ENCODE peak calls at places on chromosomes 13 and 19, in four cellular contexts. X is PC-9, D is aorta, I is pancreas. V is an unnamed sample.

GRCh38 chr13:23506071-23506820 is 64.0 kb upstream of the TNFRSF19 start:
- DNase-seq in X (no peak), D (no peak), I (no peak), V (no peak)

GRCh38 chr19:38433268-38433733 is at the start of gene RYR1:
- DNase-seq in X (no peak), D (peak; percentile 81), I (no peak), V (no peak)

GRCh38 chr13:98390086-98390697 is 186.7 kb downstream of the STK24 start:
- DNase-seq in X (no peak), D (no peak), I (no peak), V (no peak)

GRCh38 chr13:41139296-41139966 is 6.8 kb upstream of the KBTBD6 start:
- DNase-seq in X (no peak), D (no peak), I (no peak), V (no peak)

GRCh38 chr19:17109962-17110598 is 34.5 kb downstream of the MYO9B start:
- DNase-seq in X (no peak), D (peak; percentile 93), I (no peak), V (no peak)

GRCh38 chr13:77733674-77734073 is 36.2 kb downstream of the SLAIN1 start:
- DNase-seq in X (no peak), D (no peak), I (no peak), V (no peak)

GRCh38 chr19:18131841-18132596 is 20.9 kb upstream of the PIK3R2 start:
- DNase-seq in X (no peak), D (no peak), I (no peak), V (peak; percentile 40)

GRCh38 chr19:13926715-13927114 is 11.5 kb downstream of the PODNL1 start:
- DNase-seq in X (no peak), D (no peak), I (no peak), V (no peak)

GRCh38 chr19:4506449-4507149 is 11.7 kb downstream of the PLIN4 start:
- DNase-seq in X (no peak), D (no peak), I (no peak), V (no peak)

GRCh38 chr19:16572332-16573211 is at the start of gene SLC35E1:
- DNase-seq in X (peak; percentile 98), D (peak; percentile 97), I (peak; percentile 96), V (peak; percentile 96)

GRCh38 chr19:53881482-53882390 is at the start of gene PRKCG:
- DNase-seq in X (peak; percentile 72), D (peak; percentile 61), I (peak; percentile 83), V (peak; percentile 90)

GRCh38 chr13:104450006-104450405 is 1383.8 kb upstream of the SLC10A2 start:
- DNase-seq in X (no peak), D (no peak), I (no peak), V (no peak)

GRCh38 chr19:18234194-18234593 is 8.0 kb upstream of the PDE4C start:
- DNase-seq in X (no peak), D (no peak), I (no peak), V (no peak)

GRCh38 chr19:18895828-18896341 is at the start of gene CERS1:
- DNase-seq in X (no peak), D (no peak), I (no peak), V (peak; percentile 55)

GRCh38 chr19:48613024-48613851 is 1.6 kb downstream of the FAM83E start:
- DNase-seq in X (no peak), D (no peak), I (peak; percentile 66), V (no peak)

GRCh38 chr13:44874886-44875630 is 114.2 kb downstream of the NUFIP1 start:
- DNase-seq in X (no peak), D (no peak), I (no peak), V (no peak)

GRCh38 chr13:47250141-47250540 is 353.3 kb upstream of the HTR2A start:
- DNase-seq in X (no peak), D (peak; percentile 61), I (no peak), V (no peak)

GRCh38 chr19:18420931-18421330 is 1.7 kb downstream of the SSBP4 start:
- DNase-seq in X (no peak), D (peak; percentile 50), I (no peak), V (no peak)

GRCh38 chr13:30341815-30342570 is 34.6 kb upstream of the KATNAL1 start:
- DNase-seq in X (peak; percentile 86), D (peak; percentile 92), I (peak; percentile 77), V (no peak)

GRCh38 chr13:107025991-107026390 is 458.1 kb upstream of the ARGLU1 start:
- DNase-seq in X (peak; percentile 62), D (peak; percentile 90), I (no peak), V (no peak)

GRCh38 chr19:52889076-52889475 is 8.4 kb downstream of the ZNF320 start:
- DNase-seq in X (no peak), D (no peak), I (no peak), V (no peak)

GRCh38 chr13:23695711-23696512 is 125.7 kb downstream of the TNFRSF19 start:
- DNase-seq in X (no peak), D (peak; percentile 63), I (no peak), V (no peak)

GRCh38 chr19:1654178-1654792 is 1.9 kb upstream of the TCF3 start:
- DNase-seq in X (no peak), D (no peak), I (peak; percentile 56), V (peak; percentile 33)

GRCh38 chr13:110134801-110135200 is 172.2 kb downstream of the COL4A1 start:
- DNase-seq in X (no peak), D (no peak), I (no peak), V (no peak)

GRCh38 chr13:107210216-107211010 is 642.5 kb upstream of the ARGLU1 start:
- DNase-seq in X (no peak), D (no peak), I (no peak), V (no peak)

GRCh38 chr19:57559008-57559403 is 657 bp downstream of the ZNF550 start:
- DNase-seq in X (peak; percentile 59), D (no peak), I (peak; percentile 50), V (peak; percentile 12)

GRCh38 chr19:16045893-16046292 is 30.4 kb upstream of the TPM4 start:
- DNase-seq in X (no peak), D (no peak), I (no peak), V (no peak)

GRCh38 chr19:34276614-34277013 is 22.3 kb downstream of the GARRE1 start:
- DNase-seq in X (no peak), D (no peak), I (no peak), V (no peak)

GRCh38 chr13:78183737-78184136 is 265.1 kb upstream of the EDNRB start:
- DNase-seq in X (no peak), D (no peak), I (no peak), V (no peak)

GRCh38 chr19:22528956-22529355 is 105.2 kb upstream of the ZNF492 start:
- DNase-seq in X (no peak), D (no peak), I (no peak), V (no peak)

GRCh38 chr13:98813993-98814392 is 61.5 kb upstream of the SLC15A1 start:
- DNase-seq in X (no peak), D (no peak), I (no peak), V (no peak)

GRCh38 chr13:45368571-45368970 is 27.6 kb upstream of the TPT1 start:
- DNase-seq in X (no peak), D (no peak), I (no peak), V (no peak)

GRCh38 chr13:50125306-50125555 is 110.0 kb downstream of the KCNRG start:
- DNase-seq in X (no peak), D (no peak), I (no peak), V (no peak)
- H3K4me1 ChIP-seq in X (peaks cover 29% of the 10 kb centered on the region), D (no peaks in the 10 kb centered on the region), I (peaks cover 7% of the 10 kb centered on the region), V (peaks cover 22% of the 10 kb centered on the region)

DNA sequence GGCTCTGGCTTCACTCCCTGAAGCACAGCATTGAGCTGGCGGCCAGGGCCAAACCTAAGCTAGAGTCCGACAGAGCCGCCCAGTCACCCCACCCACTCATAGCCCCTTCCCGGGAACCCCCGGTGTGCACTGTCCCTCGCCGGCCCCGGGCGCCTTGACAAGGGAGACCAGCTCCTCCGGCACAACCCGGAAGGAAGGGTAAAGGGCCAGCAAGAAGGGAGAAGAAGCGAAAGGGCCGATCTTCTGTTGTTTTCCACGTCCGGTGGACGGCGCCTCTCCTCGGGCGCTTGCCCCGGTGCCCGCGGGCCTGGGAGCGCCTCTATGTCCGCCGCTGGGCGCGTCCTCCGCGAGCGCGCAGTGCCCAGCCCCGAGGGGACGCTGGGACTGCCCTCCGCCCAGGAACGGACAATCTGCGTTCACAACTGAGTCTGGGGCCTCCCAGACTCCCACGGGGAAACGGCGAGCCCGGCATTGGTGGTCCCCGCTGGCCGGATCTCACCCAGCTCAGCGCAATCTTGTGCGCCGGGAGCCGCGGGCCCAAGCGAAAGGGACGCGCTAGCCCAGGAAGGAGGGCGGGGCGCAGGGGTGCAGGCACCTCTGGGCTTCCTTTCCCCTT is 172.5 kb upstream of the MIR17HG start:
- DNase-seq in X (no peak), D (no peak), I (peak; percentile 59), V (no peak)
- H3K4me3 ChIP-seq in X (no peak overlapping the region), D (peak overlapping the region; percentile 11), I (peak overlapping the region; percentile 33), V (no peak overlapping the region)

GRCh38 chr19:8481616-8482015 is 20.8 kb downstream of the PRAM1 start:
- DNase-seq in X (no peak), D (no peak), I (no peak), V (no peak)
- H3K4me1 ChIP-seq in X (peaks cover 16% of the 10 kb centered on the region), D (no peaks in the 10 kb centered on the region), I (no peaks in the 10 kb centered on the region), V (no peaks in the 10 kb centered on the region)

DNA sequence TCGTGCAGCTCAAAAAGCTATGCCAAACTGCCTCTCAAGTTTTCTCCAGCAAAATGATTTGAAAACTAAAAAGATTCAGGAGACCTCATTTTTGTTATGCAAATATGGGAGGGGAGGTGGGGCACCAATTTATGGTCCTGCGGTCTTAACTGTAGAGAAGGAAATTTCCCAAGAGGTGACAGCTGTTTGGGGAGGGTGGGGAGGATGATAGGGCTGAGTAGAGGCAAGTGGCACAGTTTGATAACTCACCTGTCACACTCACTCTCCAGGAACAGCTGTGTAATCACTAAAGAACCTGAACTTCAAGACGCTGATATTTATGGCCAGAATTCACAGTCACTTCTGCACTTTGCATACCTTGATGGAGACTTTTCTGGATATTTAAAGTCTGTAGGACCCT is 232.9 kb upstream of the STARD13 start:
- DNase-seq in X (no peak), D (no peak), I (no peak), V (no peak)
- H3K4me3 ChIP-seq in X (no peak overlapping the region), D (no peak overlapping the region), I (no peak overlapping the region), V (no peak overlapping the region)

GRCh38 chr19:42857544-42857867 is 22.0 kb downstream of the PSG1 start:
- DNase-seq in X (no peak), D (no peak), I (no peak), V (no peak)
- H3K4me1 ChIP-seq in X (peaks cover 14% of the 10 kb centered on the region), D (no peaks in the 10 kb centered on the region), I (no peaks in the 10 kb centered on the region), V (no peaks in the 10 kb centered on the region)

GRCh38 chr19:50356691-50357177 is 8.7 kb downstream of the NAPSA start:
- DNase-seq in X (no peak), D (no peak), I (no peak), V (no peak)
- H3K4me3 ChIP-seq in X (no peak overlapping the region), D (no peak overlapping the region), I (no peak overlapping the region), V (no peak overlapping the region)

DNA sequence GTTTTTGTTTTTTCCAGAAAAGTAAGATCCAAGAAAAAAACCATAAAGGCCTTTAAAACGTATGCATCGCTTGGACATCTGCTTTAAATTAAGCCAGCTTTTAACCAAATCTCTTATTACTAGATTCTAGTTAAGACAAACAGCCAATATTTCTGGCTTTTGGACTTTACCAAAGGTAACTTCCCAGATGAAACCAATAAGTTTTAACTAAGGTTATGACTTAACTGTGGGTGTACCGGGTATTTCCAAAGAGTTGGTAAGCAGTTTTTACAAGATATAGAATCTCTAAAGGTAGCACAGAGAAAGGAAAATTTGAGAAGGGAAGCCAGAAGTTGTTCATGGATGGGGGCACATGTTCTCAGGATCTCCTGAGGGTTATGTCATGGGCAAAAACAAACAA is 34.0 kb downstream of the CEACAM1 start:
- DNase-seq in X (no peak), D (no peak), I (no peak), V (no peak)
- H3K4me1 ChIP-seq in X (peaks cover 4% of the 10 kb centered on the region), D (no peaks in the 10 kb centered on the region), I (peaks cover 19% of the 10 kb centered on the region), V (peaks cover 44% of the 10 kb centered on the region)

GRCh38 chr19:39518458-39518857 is 3.5 kb downstream of the SELENOV start:
- DNase-seq in X (no peak), D (peak; percentile 2), I (no peak), V (no peak)
- H3K4me3 ChIP-seq in X (peak overlapping the region; percentile 38), D (no peak overlapping the region), I (no peak overlapping the region), V (no peak overlapping the region)

V was measured in Caco-2.